ENCODE peak calls at places on chromosomes 2 and 18, in seven cellular contexts. W, T, H, D, M, I and N are unnamed samples.

GRCh38 chr2:17070711-17071110 is 405.1 kb upstream of the CYRIA start:
- DNase-seq in W (no peak), T (no peak), H (no peak), D (no peak), M (no peak), I (no peak), N (no peak)

GRCh38 chr18:35456181-35456850 is 41.4 kb downstream of the INO80C start:
- DNase-seq in W (no peak), T (peak; percentile 71), H (no peak), D (peak; percentile 44), M (no peak), I (no peak), N (no peak)

GRCh38 chr2:191217580-191217979 is 27.6 kb upstream of the MYO1B start:
- DNase-seq in W (no peak), T (peak; percentile 62), H (no peak), D (peak; percentile 93), M (peak; percentile 56), I (peak; percentile 32), N (peak; percentile 54)

GRCh38 chr2:196718796-196719564 is 79.5 kb downstream of the CCDC150 start:
- DNase-seq in W (no peak), T (peak; percentile 85), H (no peak), D (peak; percentile 20), M (peak; percentile 43), I (peak; percentile 8), N (no peak)

GRCh38 chr2:174438146-174438886 is 42.8 kb downstream of the SCRN3 start:
- DNase-seq in W (no peak), T (no peak), H (no peak), D (no peak), M (no peak), I (no peak), N (no peak)

GRCh38 chr2:67463810-67464209 is 66.7 kb downstream of the ETAA1 start:
- DNase-seq in W (no peak), T (peak; percentile 52), H (no peak), D (peak; percentile 44), M (peak; percentile 68), I (peak; percentile 79), N (no peak)

GRCh38 chr2:222690564-222691200 is 19.2 kb downstream of the MOGAT1 start:
- DNase-seq in W (peak; percentile 72), T (peak; percentile 71), H (peak; percentile 64), D (peak; percentile 70), M (no peak), I (peak; percentile 85), N (peak; percentile 81)

GRCh38 chr18:47235096-47235495 is 16.4 kb downstream of the SKOR2 start:
- DNase-seq in W (no peak), T (no peak), H (no peak), D (no peak), M (no peak), I (no peak), N (no peak)

GRCh38 chr2:159710601-159711180 is 1.6 kb upstream of the MARCHF7 start:
- DNase-seq in W (no peak), T (peak; percentile 14), H (no peak), D (peak; percentile 44), M (no peak), I (peak; percentile 36), N (no peak)

GRCh38 chr2:180670302-180671003 is 310.0 kb upstream of the UBE2E3 start:
- DNase-seq in W (no peak), T (no peak), H (no peak), D (no peak), M (no peak), I (no peak), N (no peak)

GRCh38 chr2:67650292-67651133 is 253.4 kb downstream of the ETAA1 start:
- DNase-seq in W (no peak), T (peak; percentile 86), H (no peak), D (peak; percentile 89), M (peak; percentile 67), I (peak; percentile 82), N (peak; percentile 56)

GRCh38 chr2:9552491-9553178 is 3.0 kb downstream of the ADAM17 start:
- DNase-seq in W (no peak), T (peak; percentile 69), H (no peak), D (peak; percentile 59), M (no peak), I (peak; percentile 65), N (no peak)

GRCh38 chr2:68223419-68223818 is 28.9 kb downstream of the PPP3R1 start:
- DNase-seq in W (no peak), T (no peak), H (no peak), D (no peak), M (no peak), I (no peak), N (no peak)

GRCh38 chr2:226738821-226739507 is 60.7 kb downstream of the IRS1 start:
- DNase-seq in W (peak; percentile 3), T (no peak), H (no peak), D (no peak), M (no peak), I (no peak), N (no peak)

GRCh38 chr18:50573679-50574078 is 13.8 kb downstream of the MAPK4 start:
- DNase-seq in W (no peak), T (no peak), H (no peak), D (no peak), M (no peak), I (no peak), N (no peak)

GRCh38 chr2:165601866-165602636 is 132.6 kb downstream of the CSRNP3 start:
- DNase-seq in W (no peak), T (peak; percentile 36), H (no peak), D (no peak), M (peak; percentile 32), I (peak; percentile 5), N (no peak)

GRCh38 chr18:33957705-33958104 is 267.0 kb downstream of the NOL4 start:
- DNase-seq in W (no peak), T (no peak), H (no peak), D (no peak), M (no peak), I (no peak), N (no peak)

GRCh38 chr2:3571284-3571683 is 3.8 kb upstream of the RPS7 start:
- DNase-seq in W (no peak), T (peak; percentile 73), H (no peak), D (peak; percentile 92), M (no peak), I (peak; percentile 55), N (no peak)

GRCh38 chr2:191846787-191847620 is at the start of gene CAVIN2:
- DNase-seq in W (no peak), T (peak; percentile 91), H (no peak), D (peak; percentile 87), M (no peak), I (no peak), N (peak; percentile 19)

GRCh38 chr2:157302492-157303099 is 23.0 kb downstream of the ERMN start:
- DNase-seq in W (peak; percentile 69), T (peak; percentile 54), H (no peak), D (peak; percentile 52), M (no peak), I (peak; percentile 38), N (peak; percentile 58)

GRCh38 chr18:31837879-31838278 is 77.2 kb upstream of the SLC25A52 start:
- DNase-seq in W (no peak), T (no peak), H (no peak), D (no peak), M (no peak), I (no peak), N (no peak)

GRCh38 chr18:47701133-47701532 is 229.3 kb downstream of the SMAD2 start:
- DNase-seq in W (no peak), T (no peak), H (no peak), D (no peak), M (no peak), I (no peak), N (peak; percentile 12)

GRCh38 chr2:19299032-19299431 is 59.4 kb downstream of the OSR1 start:
- DNase-seq in W (no peak), T (peak; percentile 12), H (no peak), D (no peak), M (no peak), I (no peak), N (no peak)

GRCh38 chr18:26225022-26225693 is 1.1 kb upstream of the TAF4B start:
- DNase-seq in W (no peak), T (no peak), H (no peak), D (no peak), M (no peak), I (no peak), N (peak; percentile 6)

GRCh38 chr2:74573747-74574562 is 19.4 kb downstream of the DOK1 start:
- DNase-seq in W (no peak), T (peak; percentile 70), H (no peak), D (peak; percentile 83), M (no peak), I (peak; percentile 88), N (no peak)

GRCh38 chr2:239122711-239123110 is 274.8 kb downstream of the TWIST2 start:
- DNase-seq in W (no peak), T (no peak), H (no peak), D (no peak), M (no peak), I (no peak), N (no peak)

GRCh38 chr2:97656129-97656755 is 7.6 kb downstream of the ACTR1B start:
- DNase-seq in W (no peak), T (no peak), H (no peak), D (no peak), M (no peak), I (no peak), N (no peak)

GRCh38 chr2:64649626-64650025 is 4.1 kb downstream of the SERTAD2 start:
- DNase-seq in W (no peak), T (no peak), H (no peak), D (no peak), M (no peak), I (no peak), N (peak; percentile 78)

GRCh38 chr18:12403601-12404506 is 3.9 kb upstream of the PRELID3A start:
- DNase-seq in W (no peak), T (peak; percentile 74), H (no peak), D (peak; percentile 89), M (peak; percentile 71), I (peak; percentile 57), N (no peak)

GRCh38 chr2:155546715-155547555 is 785.6 kb downstream of the NR4A2 start:
- DNase-seq in W (no peak), T (peak; percentile 4), H (no peak), D (peak; percentile 38), M (no peak), I (peak; percentile 2), N (no peak)

GRCh38 chr2:43754180-43754579 is 19.7 kb upstream of the DYNC2LI1 start:
- DNase-seq in W (no peak), T (no peak), H (no peak), D (peak; percentile 46), M (no peak), I (no peak), N (no peak)

GRCh38 chr2:230602562-230603230 is 109.9 kb upstream of the CAB39 start:
- DNase-seq in W (peak; percentile 56), T (no peak), H (peak; percentile 60), D (no peak), M (no peak), I (no peak), N (no peak)

GRCh38 chr2:224628416-224628815 is 43.3 kb upstream of the CUL3 start:
- DNase-seq in W (no peak), T (no peak), H (no peak), D (no peak), M (no peak), I (no peak), N (no peak)

GRCh38 chr18:28087173-28087563 is 89.8 kb downstream of the CDH2 start:
- DNase-seq in W (no peak), T (peak; percentile 46), H (no peak), D (peak; percentile 70), M (no peak), I (no peak), N (no peak)

GRCh38 chr18:61459896-61460295 is 126.7 kb downstream of the CDH20 start:
- DNase-seq in W (no peak), T (peak; percentile 12), H (no peak), D (no peak), M (no peak), I (no peak), N (no peak)

GRCh38 chr2:5690231-5690630 is 2.0 kb upstream of the SOX11 start:
- DNase-seq in W (no peak), T (peak; percentile 34), H (no peak), D (peak; percentile 26), M (no peak), I (no peak), N (no peak)

GRCh38 chr2:71876542-71877451 is 270.9 kb downstream of the CYP26B1 start:
- DNase-seq in W (no peak), T (no peak), H (no peak), D (no peak), M (no peak), I (no peak), N (no peak)

GRCh38 chr2:149375801-149376349 is 45.5 kb downstream of the LYPD6 start:
- DNase-seq in W (no peak), T (peak; percentile 90), H (no peak), D (peak; percentile 72), M (no peak), I (no peak), N (no peak)